ENCODE peak calls at places on chromosomes 13 and 19, in seven cellular contexts. W, B, V, Y, Z, Q and T are unnamed samples.

GRCh38 chr13:95355491-95355890 is 54.2 kb upstream of the ABCC4 start:
- DNase-seq in V (no peak), Q (no peak), Y (peak; percentile 44), B (peak; percentile 58), Z (no peak), W (peak; percentile 67), T (no peak)

GRCh38 chr13:70249332-70250064 is 141.2 kb upstream of the KLHL1 start:
- DNase-seq in W (peak; percentile 50), Z (no peak), Y (peak; percentile 8), B (no peak), V (no peak), Q (no peak), T (no peak)

GRCh38 chr19:53810187-53810546 is 13.9 kb downstream of the NLRP12 start:
- DNase-seq in W (no peak), B (no peak), V (no peak), Z (no peak), Q (no peak), Y (no peak), T (no peak)

GRCh38 chr13:112442483-112443090 is 66.4 kb downstream of the SPACA7 start:
- DNase-seq in V (no peak), Z (no peak), B (peak; percentile 6), Y (no peak), Q (no peak), W (peak; percentile 10), T (peak; percentile 14)

GRCh38 chr13:37194428-37194861 is 89.0 kb upstream of the CSNK1A1L start:
- DNase-seq in W (peak; percentile 84), V (no peak), Z (no peak), B (peak; percentile 78), Y (peak; percentile 49), Q (no peak), T (no peak)

GRCh38 chr19:3818479-3818878 is 32.3 kb upstream of the MATK start:
- DNase-seq in Z (no peak), Q (no peak), V (no peak), Y (no peak), W (peak; percentile 16), B (peak; percentile 25), T (no peak)

GRCh38 chr13:109156181-109156935 is 526.9 kb downstream of the MYO16 start:
- DNase-seq in B (peak; percentile 77), Q (no peak), V (no peak), W (peak; percentile 88), Y (peak; percentile 92), Z (peak; percentile 38), T (no peak)

GRCh38 chr19:2494447-2495129 is 18.7 kb downstream of the GADD45B start:
- DNase-seq in W (peak; percentile 85), Y (peak; percentile 92), Z (peak; percentile 90), B (peak; percentile 84), V (peak; percentile 70), Q (peak; percentile 85), T (peak; percentile 90)

GRCh38 chr19:42074513-42075363 is 1.2 kb upstream of the ZNF574 start:
- DNase-seq in B (peak; percentile 34), W (no peak), Y (no peak), Z (no peak), V (no peak), Q (no peak), T (peak; percentile 61)

GRCh38 chr19:771332-771785 is 20.4 kb downstream of the MISP start:
- DNase-seq in B (peak; percentile 71), Z (no peak), V (no peak), W (peak; percentile 68), Q (no peak), Y (peak; percentile 78), T (peak; percentile 79)

GRCh38 chr19:35045667-35046300 is 4.3 kb downstream of the HPN start:
- DNase-seq in Z (peak; percentile 32), Q (peak; percentile 77), V (no peak), W (peak; percentile 32), Y (peak; percentile 51), B (peak; percentile 60), T (peak; percentile 81)

GRCh38 chr13:110922506-110922905 is 7.6 kb upstream of the ANKRD10 start:
- DNase-seq in B (no peak), W (no peak), Y (no peak), V (no peak), Z (no peak), Q (no peak), T (no peak)

GRCh38 chr13:112132142-112132541 is 65.2 kb downstream of the SOX1 start:
- DNase-seq in Z (no peak), B (no peak), Q (no peak), W (no peak), Y (no peak), V (no peak), T (no peak)

GRCh38 chr13:59673301-59673700 is 490.4 kb downstream of the DIAPH3 start:
- DNase-seq in Z (no peak), V (no peak), Y (peak; percentile 21), W (no peak), Q (no peak), B (no peak), T (no peak)

GRCh38 chr19:31340059-31341025 is 8.9 kb downstream of the TSHZ3 start:
- DNase-seq in Z (no peak), Y (peak; percentile 56), W (peak; percentile 40), B (peak; percentile 84), V (no peak), Q (no peak), T (no peak)

GRCh38 chr13:59477011-59477410 is 686.7 kb downstream of the DIAPH3 start:
- DNase-seq in Y (no peak), W (no peak), V (no peak), B (no peak), Q (no peak), Z (no peak), T (no peak)

GRCh38 chr19:11861301-11861700 is 12.8 kb downstream of the ZNF439 start:
- DNase-seq in B (no peak), V (no peak), W (no peak), Q (no peak), Y (no peak), Z (no peak), T (no peak)

GRCh38 chr13:112726018-112726767 is 36.4 kb downstream of the ATP11A start:
- DNase-seq in Z (no peak), Y (no peak), W (no peak), B (no peak), V (no peak), Q (no peak), T (no peak)

GRCh38 chr19:33998739-33999345 is 173.5 kb upstream of the LSM14A start:
- DNase-seq in Z (no peak), V (no peak), B (peak; percentile 9), Q (no peak), Y (peak; percentile 29), W (peak; percentile 28), T (no peak)
- TF ChIP-seq CTCF in Z (peak; percentile 64), V (peak; percentile 55), B (peak; percentile 18), Q (peak; percentile 61), Y (peak; percentile 31), W (peak; percentile 43), T (no peak)

GRCh38 chr13:45121421-45121820 is 1.1 kb downstream of the GTF2F2 start:
- DNase-seq in V (no peak), Y (peak; percentile 46), Q (no peak), W (peak; percentile 46), Z (no peak), B (peak; percentile 60), T (peak; percentile 14)
- TF ChIP-seq CTCF in V (no peak), Y (peak; percentile 12), Q (peak; percentile 25), W (peak; percentile 25), Z (no peak), B (peak; percentile 7), T (no peak)

GRCh38 chr19:20351244-20351643 is 184.2 kb downstream of the ZNF486 start:
- DNase-seq in Y (no peak), W (no peak), Q (no peak), B (no peak), Z (no peak), V (peak; percentile 40), T (no peak)
- TF ChIP-seq CTCF in Y (no peak), W (no peak), Q (no peak), B (no peak), Z (no peak), V (no peak), T (no peak)

GRCh38 chr13:91101436-91101835 is 246.1 kb upstream of the MIR17HG start:
- DNase-seq in B (no peak), Q (no peak), Y (no peak), W (no peak), V (no peak), Z (no peak), T (no peak)

GRCh38 chr13:91099877-91100276 is 247.6 kb upstream of the MIR17HG start:
- DNase-seq in Q (no peak), B (no peak), V (no peak), Y (no peak), W (no peak), Z (no peak), T (no peak)

GRCh38 chr13:91105270-91105669 is 242.2 kb upstream of the MIR17HG start:
- DNase-seq in W (no peak), V (no peak), B (no peak), Q (no peak), Y (no peak), Z (no peak), T (no peak)

GRCh38 chr13:91097269-91097668 is 250.2 kb upstream of the MIR17HG start:
- DNase-seq in Y (no peak), V (no peak), W (no peak), Q (no peak), Z (no peak), B (no peak), T (no peak)

DNA sequence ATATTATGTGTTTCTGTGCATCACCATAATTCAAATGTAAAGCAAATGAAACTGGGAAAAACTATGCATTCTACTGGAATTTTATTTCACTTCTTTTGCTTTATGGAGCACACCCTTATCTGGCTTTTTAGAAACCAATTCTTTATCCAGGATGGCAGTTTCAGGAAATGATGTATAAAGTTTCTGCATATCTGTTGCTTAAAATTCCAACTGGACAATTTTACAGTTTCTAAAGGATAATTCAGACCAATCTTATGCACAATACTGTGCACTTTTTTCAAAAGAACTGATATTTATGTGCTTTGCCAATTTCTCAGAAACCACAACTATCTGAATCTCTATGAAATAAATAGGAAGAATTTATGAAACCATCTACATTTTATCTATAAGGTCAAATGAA is 246.5 kb upstream of the MIR17HG start:
- DNase-seq in V (no peak), Z (no peak), Y (no peak), W (no peak), Q (no peak), B (no peak), T (no peak)
- TF ChIP-seq CTCF in V (no peak), Z (no peak), Y (no peak), W (no peak), Q (no peak), B (no peak), T (no peak)